ENCODE peak calls at places on chromosomes 13 and 19, in seven cellular contexts. V is EL, E is amygdala, K is Panc1, I is fibroblast of pulmonary artery, H is hypothalamus, L is caudate nucleus. C is an unnamed sample.

GRCh38 chr13:84118845-84119409 is 236.7 kb upstream of the SLITRK1 start:
- DNase-seq in K (no peak), E (no peak), H (no peak), I (peak), V (peak), L (no peak), C (no peak)

GRCh38 chr19:18729933-18730530 is 46.6 kb downstream of the CRTC1 start:
- DNase-seq in E (no peak), I (no peak), V (no peak), L (no peak), K (no peak), H (no peak), C (no peak)

GRCh38 chr13:50366488-50367174 is 351.4 kb downstream of the KCNRG start:
- DNase-seq in L (no peak), K (no peak), E (no peak), I (no peak), H (no peak), V (no peak), C (no peak)

GRCh38 chr19:17340302-17340870 is 3.0 kb downstream of the GTPBP3 start:
- DNase-seq in L (no peak), H (no peak), I (no peak), E (no peak), K (no peak), V (no peak), C (no peak)

GRCh38 chr19:54390942-54391577 is 24.2 kb upstream of the TTYH1 start:
- DNase-seq in V (peak), I (peak), L (peak), H (no peak), K (peak), E (peak), C (no peak)

GRCh38 chr13:79516590-79516989 is 35.6 kb downstream of the NDFIP2 start:
- DNase-seq in E (no peak), K (no peak), V (no peak), L (no peak), I (no peak), H (no peak), C (no peak)

GRCh38 chr13:36418022-36418805 is 14.1 kb upstream of the CCNA1 start:
- DNase-seq in I (peak), L (no peak), K (no peak), V (peak), E (no peak), H (no peak), C (no peak)

GRCh38 chr19:2532252-2533071 is 56.5 kb downstream of the GADD45B start:
- DNase-seq in K (peak), V (peak), I (peak), H (no peak), E (no peak), L (no peak), C (no peak)

C was measured in spleen.